ENCODE peak calls at places on chromosomes 3 and 15, in nine cellular contexts. Y is fibroblast of pulmonary artery, M is dermis microvascular lymphatic vessel endothelial cell, N is left lung, O is endothelial cell, L is RCC 7860, H is M059J, P is cardiac muscle cell, V is body of pancreas. B is an unnamed sample.

GRCh38 chr15:64844576-64845140 is 2.9 kb downstream of the PLEKHO2 start:
- DNase-seq in O (no peak), H (no peak), M (no peak), N (no peak), V (no peak), L (no peak), P (no peak), Y (no peak), B (no peak)

GRCh38 chr3:125128861-125129501 is 73.2 kb upstream of the HEG1 start:
- DNase-seq in Y (peak), L (peak), V (no peak), O (no peak), H (peak), N (no peak), M (no peak), P (no peak), B (no peak)

GRCh38 chr15:101772921-101773320 is 30.4 kb upstream of the OR4F6 start:
- DNase-seq in Y (no peak), M (no peak), P (no peak), L (no peak), H (no peak), V (no peak), O (no peak), N (no peak), B (no peak)

GRCh38 chr3:43296565-43296964 is 10.2 kb downstream of the SNRK start:
- DNase-seq in Y (peak), N (peak), O (no peak), H (no peak), L (no peak), P (no peak), M (no peak), V (no peak), B (no peak)

GRCh38 chr3:100419406-100419805 is 18.1 kb downstream of the LNP1 start:
- DNase-seq in N (no peak), Y (no peak), M (no peak), H (no peak), L (no peak), O (no peak), V (no peak), P (no peak), B (no peak)

GRCh38 chr15:57506422-57506821 is 85.3 kb upstream of the MYZAP start:
- DNase-seq in M (no peak), H (no peak), N (no peak), O (no peak), P (peak), L (no peak), Y (no peak), V (peak), B (no peak)

GRCh38 chr3:100561459-100562158 is 47.8 kb upstream of the ADGRG7 start:
- DNase-seq in L (no peak), M (peak), Y (peak), N (no peak), H (peak), V (no peak), P (no peak), O (no peak), B (no peak)

GRCh38 chr3:34017757-34018156 is 219.3 kb downstream of the PDCD6IP start:
- DNase-seq in M (no peak), O (no peak), H (no peak), P (no peak), N (no peak), L (no peak), V (no peak), Y (no peak), B (no peak)

GRCh38 chr3:165624761-165625160 is 212.5 kb downstream of the BCHE start:
- DNase-seq in H (no peak), P (no peak), N (no peak), O (no peak), V (no peak), L (no peak), M (no peak), Y (peak), B (no peak)

GRCh38 chr3:156665296-156665695 is 9.1 kb upstream of the TIPARP start:
- DNase-seq in V (no peak), H (peak), N (no peak), P (no peak), O (no peak), Y (peak), L (no peak), M (no peak), B (no peak)

GRCh38 chr3:124999317-124999716 is 56.5 kb downstream of the HEG1 start:
- DNase-seq in H (no peak), V (peak), Y (no peak), M (no peak), O (no peak), N (no peak), L (no peak), P (no peak), B (no peak)

GRCh38 chr3:135538123-135538522 is 427.4 kb upstream of the PPP2R3A start:
- DNase-seq in N (no peak), M (no peak), P (no peak), V (no peak), H (no peak), Y (no peak), O (no peak), L (no peak), B (no peak)

GRCh38 chr15:71810256-71811035 is at the start of gene NR2E3:
- DNase-seq in O (no peak), Y (no peak), P (no peak), L (no peak), V (no peak), N (no peak), M (no peak), H (no peak), B (no peak)

GRCh38 chr3:145807990-145808389 is 353.0 kb downstream of the PLOD2 start:
- DNase-seq in Y (peak), L (no peak), M (peak), H (peak), O (no peak), V (peak), N (no peak), P (peak), B (no peak)

GRCh38 chr3:169772530-169772950 is 656 bp upstream of the MYNN start:
- DNase-seq in M (peak), H (peak), P (peak), N (peak), Y (peak), L (peak), V (peak), O (peak), B (peak)

GRCh38 chr15:78394981-78395619 is 42.9 kb upstream of the IREB2 start:
- DNase-seq in V (no peak), M (no peak), N (no peak), P (peak), H (no peak), Y (no peak), L (no peak), O (no peak), B (no peak)

GRCh38 chr3:170976190-170976519 is 50.4 kb downstream of the SLC2A2 start:
- DNase-seq in V (no peak), M (no peak), P (no peak), N (no peak), L (no peak), Y (no peak), O (no peak), H (no peak), B (no peak)

GRCh38 chr3:37935756-37936666 is 54.6 kb upstream of the VILL start:
- DNase-seq in O (no peak), L (peak), V (peak), N (peak), Y (peak), H (peak), M (peak), P (peak), B (no peak)

GRCh38 chr3:71310595-71311319 is 272.8 kb downstream of the FOXP1 start:
- DNase-seq in Y (peak), N (no peak), H (peak), M (peak), V (peak), O (no peak), P (no peak), L (peak), B (no peak)

GRCh38 chr3:160400048-160400630 is 689 bp downstream of the SMC4 start:
- DNase-seq in O (peak), M (no peak), V (peak), Y (peak), H (peak), L (peak), P (peak), N (peak), B (peak)

GRCh38 chr3:120427201-120427600 is 23.6 kb downstream of the FSTL1 start:
- DNase-seq in Y (no peak), P (no peak), L (no peak), O (no peak), N (no peak), V (no peak), M (no peak), H (no peak), B (no peak)

GRCh38 chr3:123751478-123751877 is 132.7 kb downstream of the MYLK start:
- DNase-seq in L (no peak), Y (no peak), V (no peak), H (peak), N (no peak), O (no peak), M (no peak), P (no peak), B (no peak)

GRCh38 chr3:33035596-33035995 is 61.4 kb downstream of the GLB1 start:
- DNase-seq in L (peak), M (no peak), H (peak), N (no peak), Y (peak), P (no peak), O (no peak), V (no peak), B (no peak)

GRCh38 chr15:98953000-98953776 is 54.4 kb downstream of the PGPEP1L start:
- DNase-seq in L (no peak), O (no peak), M (no peak), N (no peak), V (no peak), P (no peak), H (no peak), Y (no peak), B (no peak)

GRCh38 chr15:28942046-28942445 is 56.3 kb downstream of the APBA2 start:
- DNase-seq in L (no peak), N (no peak), P (no peak), O (no peak), H (no peak), M (no peak), V (no peak), Y (no peak), B (no peak)

GRCh38 chr15:98671060-98672008 is 23.0 kb downstream of the IGF1R start:
- DNase-seq in H (peak), P (no peak), Y (peak), L (no peak), V (no peak), O (no peak), M (no peak), N (no peak), B (no peak)

GRCh38 chr3:126461450-126462070 is 14.1 kb downstream of the ZXDC start:
- DNase-seq in V (no peak), P (no peak), L (no peak), N (no peak), M (no peak), Y (no peak), H (no peak), O (no peak), B (no peak)

GRCh38 chr3:14001136-14001535 is 121.3 kb upstream of the WNT7A start:
- DNase-seq in N (no peak), Y (peak), H (peak), P (no peak), O (no peak), M (no peak), V (no peak), L (no peak), B (no peak)

GRCh38 chr15:69454953-69455352 is 2.3 kb downstream of the RPLP1 start:
- DNase-seq in O (no peak), V (no peak), M (no peak), H (no peak), L (no peak), Y (no peak), P (no peak), N (no peak), B (peak)

GRCh38 chr3:182182531-182182968 is 470.8 kb downstream of the SOX2 start:
- DNase-seq in M (no peak), O (no peak), N (no peak), H (peak), L (peak), Y (no peak), V (no peak), P (no peak), B (no peak)

GRCh38 chr3:61638721-61639120 is 77.3 kb downstream of the PTPRG start:
- DNase-seq in M (no peak), V (no peak), H (peak), N (no peak), O (no peak), Y (no peak), L (no peak), P (no peak), B (no peak)

GRCh38 chr3:52774066-52774713 is 3.2 kb upstream of the ITIH1 start:
- DNase-seq in M (no peak), O (no peak), V (no peak), H (no peak), N (peak), P (no peak), Y (no peak), L (no peak), B (no peak)

GRCh38 chr3:39299279-39299678 is 19.4 kb upstream of the CX3CR1 start:
- DNase-seq in O (no peak), M (no peak), L (no peak), P (no peak), N (no peak), H (no peak), V (no peak), Y (no peak), B (no peak)

GRCh38 chr15:95016511-95017219 is 785.3 kb downstream of the MCTP2 start:
- DNase-seq in P (peak), O (no peak), M (no peak), Y (no peak), H (no peak), L (no peak), N (no peak), V (no peak), B (no peak)

GRCh38 chr3:151169700-151170224 is 33.3 kb downstream of the GPR171 start:
- DNase-seq in H (peak), M (no peak), O (no peak), L (peak), P (no peak), Y (no peak), N (peak), V (peak), B (no peak)

GRCh38 chr3:141436180-141436579 is 50.6 kb upstream of the RASA2 start:
- DNase-seq in Y (no peak), L (no peak), H (no peak), P (peak), M (no peak), V (peak), N (no peak), O (no peak), B (no peak)

GRCh38 chr15:88658070-88658965 is 19.5 kb downstream of the ISG20 start:
- DNase-seq in O (no peak), N (no peak), Y (no peak), L (no peak), H (no peak), P (no peak), V (no peak), M (no peak), B (no peak)

B was measured in posterior cingulate gyrus.